ENCODE peak calls at places on chromosome 3, in eight cellular contexts. W, Q, S, M, Z, D, H and Y are unnamed samples.

GRCh38 chr3:120931593-120931992 is 23.6 kb downstream of the STXBP5L start:
- DNase-seq in S (no peak), Z (no peak), D (no peak), W (no peak), M (no peak), Q (no peak), H (no peak), Y (no peak)

GRCh38 chr3:27467545-27467944 is 16.6 kb downstream of the SLC4A7 start:
- DNase-seq in M (peak; percentile 51), Q (peak; percentile 41), W (no peak), H (peak; percentile 2), Z (peak; percentile 59), S (no peak), D (no peak), Y (peak; percentile 51)

GRCh38 chr3:123296836-123297626 is 95.3 kb downstream of the SEC22A start:
- DNase-seq in S (no peak), Q (no peak), W (no peak), Z (no peak), D (no peak), M (no peak), H (no peak), Y (no peak)

GRCh38 chr3:77648214-77648613 is 608.3 kb downstream of the ROBO2 start:
- DNase-seq in H (no peak), W (no peak), M (no peak), D (no peak), Q (no peak), S (no peak), Z (no peak), Y (no peak)

GRCh38 chr3:160564205-160564922 is 1.0 kb downstream of the KPNA4 start:
- DNase-seq in Q (peak; percentile 20), S (no peak), Z (peak; percentile 25), M (no peak), W (peak; percentile 15), D (peak; percentile 20), H (peak; percentile 29), Y (peak; percentile 33)

GRCh38 chr3:13879946-13880810 is at the start of gene WNT7A:
- DNase-seq in H (peak; percentile 74), M (peak; percentile 7), W (peak; percentile 52), S (peak; percentile 46), Q (no peak), Z (peak; percentile 75), D (peak; percentile 74), Y (peak; percentile 41)

GRCh38 chr3:129627350-129628168 is 21.1 kb upstream of the PLXND1 start:
- DNase-seq in W (peak; percentile 68), S (peak; percentile 44), M (peak; percentile 95), Z (peak; percentile 90), D (peak; percentile 67), Q (peak; percentile 86), H (peak; percentile 78), Y (peak; percentile 79)

GRCh38 chr3:170641510-170642236 is 55.8 kb upstream of the SLC7A14 start:
- DNase-seq in Z (no peak), S (no peak), W (no peak), H (no peak), M (peak; percentile 12), D (no peak), Q (no peak), Y (no peak)

GRCh38 chr3:48427630-48427962 is 2.3 kb downstream of the PLXNB1 start:
- DNase-seq in W (no peak), Q (peak; percentile 72), H (no peak), M (no peak), S (no peak), D (no peak), Z (no peak), Y (peak; percentile 46)

GRCh38 chr3:28286595-28286994 is 45.2 kb downstream of the CMC1 start:
- DNase-seq in Z (peak; percentile 14), D (no peak), M (peak; percentile 84), H (peak; percentile 44), Q (peak; percentile 26), S (no peak), W (no peak), Y (peak; percentile 31)

GRCh38 chr3:124248471-124249028 is 256.6 kb upstream of the ROPN1 start:
- DNase-seq in Q (no peak), S (no peak), W (no peak), Z (no peak), H (no peak), M (no peak), D (no peak), Y (no peak)

GRCh38 chr3:156948402-156949210 is 122.5 kb downstream of the LEKR1 start:
- DNase-seq in Q (no peak), M (no peak), W (no peak), H (no peak), D (no peak), Z (no peak), S (no peak), Y (no peak)

GRCh38 chr3:100042144-100042543 is 72.2 kb downstream of the FILIP1L start:
- DNase-seq in W (no peak), M (no peak), Z (no peak), S (no peak), D (no peak), Q (no peak), H (no peak), Y (no peak)

GRCh38 chr3:71987089-71987735 is 202.3 kb upstream of the PROK2 start:
- DNase-seq in S (no peak), D (no peak), Q (no peak), H (no peak), Z (no peak), W (no peak), M (peak; percentile 14), Y (no peak)

GRCh38 chr3:114565201-114565600 is 271.4 kb downstream of the TIGIT start:
- DNase-seq in S (no peak), H (no peak), Z (no peak), W (no peak), M (no peak), Q (no peak), D (no peak), Y (no peak)

GRCh38 chr3:152910211-152910610 is 75.3 kb downstream of the P2RY1 start:
- DNase-seq in M (no peak), D (no peak), Q (no peak), W (no peak), H (no peak), S (no peak), Z (no peak), Y (no peak)

GRCh38 chr3:39150803-39151631 is 2.4 kb downstream of the CSRNP1 start:
- DNase-seq in D (peak; percentile 78), H (peak; percentile 79), Q (peak; percentile 67), Z (no peak), W (peak; percentile 61), S (no peak), M (no peak), Y (peak; percentile 61)

GRCh38 chr3:56086355-56086754 is 381.9 kb downstream of the ERC2 start:
- DNase-seq in H (no peak), D (no peak), S (no peak), Q (no peak), M (no peak), W (no peak), Z (no peak), Y (no peak)

GRCh38 chr3:102687851-102688555 is 253.2 kb downstream of the ZPLD1 start:
- DNase-seq in D (no peak), W (no peak), Q (no peak), H (no peak), Z (no peak), M (no peak), S (no peak), Y (no peak)

GRCh38 chr3:150830094-150830681 is 67.2 kb upstream of the SIAH2 start:
- DNase-seq in D (no peak), H (peak; percentile 39), W (no peak), Q (no peak), M (peak; percentile 22), S (no peak), Z (peak; percentile 34), Y (no peak)

GRCh38 chr3:114839476-114839875 is 307.6 kb downstream of the ZBTB20 start:
- DNase-seq in W (no peak), H (no peak), Z (no peak), S (no peak), Q (no peak), M (no peak), D (no peak), Y (no peak)

GRCh38 chr3:9727743-9728142 is 3.8 kb upstream of the BRPF1 start:
- DNase-seq in Q (no peak), M (no peak), H (no peak), Z (no peak), S (no peak), W (no peak), D (no peak), Y (no peak)

GRCh38 chr3:41199866-41200668 is 762 bp downstream of the CTNNB1 start:
- DNase-seq in H (no peak), Z (peak; percentile 79), S (peak; percentile 15), D (peak; percentile 55), Q (peak; percentile 32), M (peak; percentile 46), W (peak; percentile 20), Y (peak; percentile 57)

GRCh38 chr3:87084868-87085267 is 93.9 kb upstream of the VGLL3 start:
- DNase-seq in S (no peak), Q (no peak), D (no peak), W (no peak), M (no peak), Z (no peak), H (no peak), Y (no peak)

GRCh38 chr3:31636063-31636462 is 103.3 kb downstream of the STT3B start:
- DNase-seq in S (no peak), W (no peak), Q (no peak), Z (no peak), D (no peak), M (no peak), H (no peak), Y (no peak)

GRCh38 chr3:58340594-58341244 is 8.0 kb downstream of the PXK start:
- DNase-seq in D (no peak), Q (no peak), S (no peak), W (no peak), Z (no peak), M (peak; percentile 26), H (no peak), Y (no peak)

GRCh38 chr3:124410471-124410870 is 319.8 kb upstream of the UMPS start:
- DNase-seq in W (no peak), M (no peak), S (no peak), H (no peak), Q (no peak), D (no peak), Z (no peak), Y (no peak)

GRCh38 chr3:184078851-184079250 is 18.0 kb upstream of the HTR3E start:
- DNase-seq in M (no peak), Z (no peak), W (no peak), H (no peak), Q (no peak), D (no peak), S (no peak), Y (no peak)

GRCh38 chr3:129673897-129674797 is 67.7 kb upstream of the PLXND1 start:
- DNase-seq in Q (no peak), M (no peak), D (no peak), Z (peak; percentile 11), S (no peak), W (no peak), H (no peak), Y (no peak)

GRCh38 chr3:158460929-158461328 is 110.1 kb upstream of the MLF1 start:
- DNase-seq in W (no peak), H (no peak), Q (no peak), Z (no peak), M (no peak), D (no peak), S (no peak), Y (no peak)

GRCh38 chr3:168847293-168847883 is 751.7 kb upstream of the GOLIM4 start:
- DNase-seq in W (no peak), Z (peak; percentile 17), D (no peak), S (no peak), M (peak; percentile 30), Q (peak; percentile 29), H (peak; percentile 55), Y (peak; percentile 52)

GRCh38 chr3:13515786-13516783 is 32.8 kb upstream of the FBLN2 start:
- DNase-seq in Z (no peak), D (no peak), M (no peak), H (no peak), Q (no peak), W (no peak), S (no peak), Y (no peak)

GRCh38 chr3:149018247-149018646 is 26.9 kb downstream of the GYG1 start:
- DNase-seq in M (no peak), D (no peak), S (no peak), H (no peak), Q (no peak), Z (no peak), W (no peak), Y (no peak)

GRCh38 chr3:50405249-50405648 is 45.9 kb upstream of the TMEM115 start:
- DNase-seq in W (peak; percentile 13), D (peak; percentile 40), M (peak; percentile 15), H (peak; percentile 86), Z (no peak), S (no peak), Q (no peak), Y (no peak)